ENCODE peak calls at places on chromosomes 5 and 9, in five cellular contexts. P is body of pancreas, F is HCT116, V is AG10803, X is fibroblast of the aortic adventitia. D is an unnamed sample.

GRCh38 chr9:111833941-111834340 is 39.2 kb upstream of the SHOC1 start:
- DNase-seq in V (peak), P (no peak), F (no peak), X (peak), D (peak)

GRCh38 chr5:116013207-116013777 is 19.0 kb upstream of the ARL14EPL start:
- DNase-seq in F (no peak), X (peak), V (peak), P (no peak), D (peak)

GRCh38 chr5:134143964-134144941 is 29.8 kb downstream of the TCF7 start:
- DNase-seq in X (no peak), F (no peak), V (no peak), P (no peak), D (no peak)

GRCh38 chr5:176183321-176184074 is 54.7 kb upstream of the SIMC1 start:
- DNase-seq in V (no peak), X (no peak), P (no peak), F (no peak), D (no peak)

GRCh38 chr9:112032009-112032408 is 135.4 kb downstream of the UGCG start:
- DNase-seq in P (no peak), X (no peak), V (no peak), F (no peak), D (no peak)

GRCh38 chr9:37325778-37326177 is 96.7 kb upstream of the GRHPR start:
- DNase-seq in F (no peak), X (peak), V (peak), P (peak), D (peak)

GRCh38 chr5:30804739-30805313 is 388.7 kb upstream of the CDH6 start:
- DNase-seq in F (no peak), P (no peak), V (no peak), X (peak), D (no peak)

GRCh38 chr9:89605181-89606048 is 603 bp downstream of the GADD45G start:
- DNase-seq in F (no peak), V (no peak), X (peak), P (peak), D (peak)

GRCh38 chr5:87769137-87769536 is 356.4 kb upstream of the CCNH start:
- DNase-seq in F (no peak), X (no peak), V (no peak), P (no peak), D (peak)

GRCh38 chr5:177980776-177981175 is 15.3 kb downstream of the PROP1 start:
- DNase-seq in P (no peak), V (no peak), F (no peak), X (no peak), D (no peak)

GRCh38 chr9:109975574-109976327 is 195.8 kb downstream of the PALM2AKAP2 start:
- DNase-seq in F (no peak), X (peak), P (no peak), V (peak), D (peak)

GRCh38 chr9:126123927-126124326 is 202.7 kb upstream of the MVB12B start:
- DNase-seq in X (no peak), F (no peak), V (no peak), P (no peak), D (no peak)

GRCh38 chr9:693460-694390 is 147.8 kb upstream of the DMRT1 start:
- DNase-seq in X (peak), F (no peak), P (peak), V (peak), D (peak)

GRCh38 chr5:141824717-141825116 is 53.5 kb downstream of the PCDH1 start:
- DNase-seq in P (no peak), F (no peak), V (no peak), X (no peak), D (no peak)

GRCh38 chr9:98409637-98410173 is 154.3 kb upstream of the TBC1D2 start:
- DNase-seq in V (no peak), F (no peak), P (no peak), X (no peak), D (peak)

GRCh38 chr9:98406469-98406868 is 151.0 kb upstream of the TBC1D2 start:
- DNase-seq in P (no peak), V (no peak), X (no peak), F (no peak), D (no peak)

GRCh38 chr9:98415782-98416181 is 160.3 kb upstream of the TBC1D2 start:
- DNase-seq in V (no peak), F (no peak), X (no peak), P (no peak), D (no peak)

GRCh38 chr9:98411981-98412561 is 156.6 kb upstream of the TBC1D2 start:
- DNase-seq in F (no peak), X (no peak), V (no peak), P (no peak), D (no peak)

GRCh38 chr9:98410185-98410697 is 154.8 kb upstream of the TBC1D2 start:
- DNase-seq in V (peak), X (peak), P (peak), F (no peak), D (peak)
- TF ChIP-seq CTCF in V (peak), X (peak), P (peak), F (peak), D (peak)

GRCh38 chr5:149423287-149424268 is 44.5 kb upstream of the IL17B start:
- DNase-seq in V (no peak), F (no peak), P (no peak), X (no peak), D (no peak)
- H3K4me3 ChIP-seq in V (no peak), F (no peak), P (no peak), X (no peak), D (no peak)

GRCh38 chr5:2149196-2149541 is 266.4 kb upstream of the IRX4 start:
- DNase-seq in X (peak), F (peak), P (no peak), V (no peak), D (peak)
- TF ChIP-seq CTCF in X (no peak), F (no peak), P (no peak), V (no peak), D (no peak)

DNA sequence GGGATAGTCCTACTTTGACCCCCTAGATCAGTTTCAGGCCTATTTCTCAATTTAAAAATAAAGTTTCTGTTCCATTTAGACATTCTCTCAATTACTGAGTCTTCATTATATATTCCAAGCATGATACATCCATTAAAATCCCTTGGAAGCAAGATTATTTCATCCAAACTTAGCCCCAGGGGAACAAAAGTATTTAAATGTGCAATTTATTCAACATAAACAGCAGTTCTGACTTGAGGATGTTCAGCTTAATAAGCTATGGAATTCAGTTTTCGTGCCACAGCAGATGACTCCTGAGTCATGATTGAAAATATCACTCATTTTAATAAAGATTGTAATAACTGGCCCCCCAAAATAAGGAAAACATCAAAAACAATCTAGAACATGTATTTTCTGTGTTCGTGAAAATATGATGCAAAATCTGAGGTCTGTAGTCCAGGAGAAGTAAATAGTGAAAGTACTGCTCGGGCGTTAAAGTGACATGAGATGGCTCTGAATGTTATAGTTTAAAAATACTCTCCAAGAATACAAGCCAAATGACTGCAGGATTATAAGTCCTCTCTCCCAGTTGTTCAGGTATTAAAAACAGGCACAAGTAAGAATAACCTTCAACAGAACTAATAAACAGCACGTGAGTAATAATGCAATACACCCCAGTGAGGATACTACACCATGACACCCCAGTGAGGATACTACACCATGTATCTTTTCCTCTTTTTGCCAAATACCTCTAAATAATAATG is 67.1 kb downstream of the RETREG1 start:
- DNase-seq in V (peak), X (peak), P (no peak), F (no peak), D (peak)
- H3K4me3 ChIP-seq in V (no peak), X (no peak), P (no peak), F (no peak), D (no peak)

GRCh38 chr9:136365775-136366223 is 2.3 kb upstream of the DNLZ start:
- DNase-seq in V (no peak), X (no peak), F (no peak), P (no peak), D (no peak)
- TF ChIP-seq CTCF in V (no peak), X (no peak), F (no peak), P (no peak), D (no peak)

DNA sequence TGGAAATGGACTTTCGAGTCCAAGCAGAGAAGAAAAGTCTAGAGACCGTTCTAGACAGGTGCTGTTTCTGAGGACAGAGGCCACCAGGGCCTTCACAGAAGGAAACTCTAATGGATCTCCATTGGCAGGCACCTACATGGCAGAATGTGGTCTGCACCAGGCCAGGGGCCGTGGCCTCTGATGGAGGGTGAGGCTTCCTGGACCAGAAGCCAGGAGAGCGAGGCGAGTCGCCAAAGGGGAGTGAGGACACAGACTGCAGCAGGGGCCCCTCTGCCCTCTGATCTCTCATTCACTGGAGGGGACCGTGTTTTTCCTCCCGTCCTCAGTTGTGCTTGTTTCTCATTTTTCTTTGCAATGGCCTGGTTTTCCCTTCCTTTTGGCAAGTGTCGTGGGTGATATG is 41.1 kb downstream of the ALG2 start:
- DNase-seq in V (no peak), X (no peak), P (no peak), F (no peak), D (no peak)
- H3K4me3 ChIP-seq in V (no peak), X (no peak), P (no peak), F (no peak), D (no peak)

D was measured in fibroblast of mammary gland.